ENCODE peak calls at places on chromosomes 4 and X, in nine cellular contexts. Q is cardiac muscle cell, I is A549, M is body of pancreas, H is sigmoid colon, K is tibial nerve, Z is OCI-LY7, W is mammary epithelial cell, C is neural progenitor cell. Y is an unnamed sample.

GRCh38 chrX:1534321-1535168 is 2.4 kb downstream of the P2RY8 start:
- DNase-seq in Q (no peak), I (no peak), M (no peak), H (no peak), K (no peak), Z (peak), W (no peak), C (peak), Y (no peak)

GRCh38 chrX:5726246-5726645 is 502.4 kb downstream of the NLGN4X start:
- DNase-seq in Q (no peak), I (no peak), M (peak), H (no peak), K (peak), Z (no peak), W (peak), C (no peak), Y (no peak)

GRCh38 chr4:122798101-122798500 is 28.5 kb upstream of the FGF2 start:
- DNase-seq in Q (no peak), I (peak), M (peak), H (peak), K (peak), Z (no peak), W (peak), C (peak), Y (peak)

GRCh38 chrX:20515841-20516461 is 249.2 kb upstream of the RPS6KA3 start:
- DNase-seq in Q (peak), I (peak), M (peak), H (no peak), K (no peak), Z (no peak), W (peak), C (no peak), Y (peak)

GRCh38 chrX:47456080-47456479 is 26.9 kb downstream of the ZNF41 start:
- DNase-seq in Q (no peak), I (no peak), M (no peak), H (no peak), K (no peak), Z (no peak), W (no peak), C (no peak), Y (no peak)

GRCh38 chrX:71543316-71543715 is 10.4 kb downstream of the OGT start:
- DNase-seq in Q (no peak), I (peak), M (peak), H (no peak), K (no peak), Z (no peak), W (peak), C (no peak), Y (peak)

GRCh38 chr4:88618782-88619485 is 26.7 kb downstream of the HERC3 start:
- DNase-seq in Q (no peak), I (no peak), M (no peak), H (no peak), K (no peak), Z (no peak), W (no peak), C (no peak), Y (no peak)

GRCh38 chr4:76639292-76639691 is 204.3 kb downstream of the SHROOM3 start:
- DNase-seq in Q (no peak), I (no peak), M (no peak), H (no peak), K (no peak), Z (no peak), W (peak), C (no peak), Y (peak)

GRCh38 chr4:107247738-107248137 is 211.6 kb upstream of the DKK2 start:
- DNase-seq in Q (no peak), I (no peak), M (no peak), H (peak), K (no peak), Z (no peak), W (no peak), C (no peak), Y (no peak)

GRCh38 chr4:28947374-28947773 is 1772.8 kb upstream of the PCDH7 start:
- DNase-seq in Q (no peak), I (no peak), M (no peak), H (no peak), K (no peak), Z (no peak), W (no peak), C (no peak), Y (no peak)

GRCh38 chrX:150227321-150227860 is 135.7 kb upstream of the MAMLD1 start:
- DNase-seq in Q (no peak), I (no peak), M (no peak), H (no peak), K (no peak), Z (no peak), W (no peak), C (no peak), Y (no peak)

GRCh38 chr4:133390198-133390855 is 241.2 kb downstream of the PCDH10 start:
- DNase-seq in Q (peak), I (no peak), M (no peak), H (peak), K (no peak), Z (no peak), W (peak), C (peak), Y (no peak)

GRCh38 chrX:108270280-108270679 is 167.9 kb downstream of the COL4A6 start:
- DNase-seq in Q (no peak), I (no peak), M (no peak), H (no peak), K (no peak), Z (no peak), W (peak), C (no peak), Y (peak)
- H3K27ac ChIP-seq in Q (no peak), I (no peak), M (no peak), H (no peak), K (no peak), Z (no peak), W (peak), C (no peak), Y (peak)

DNA sequence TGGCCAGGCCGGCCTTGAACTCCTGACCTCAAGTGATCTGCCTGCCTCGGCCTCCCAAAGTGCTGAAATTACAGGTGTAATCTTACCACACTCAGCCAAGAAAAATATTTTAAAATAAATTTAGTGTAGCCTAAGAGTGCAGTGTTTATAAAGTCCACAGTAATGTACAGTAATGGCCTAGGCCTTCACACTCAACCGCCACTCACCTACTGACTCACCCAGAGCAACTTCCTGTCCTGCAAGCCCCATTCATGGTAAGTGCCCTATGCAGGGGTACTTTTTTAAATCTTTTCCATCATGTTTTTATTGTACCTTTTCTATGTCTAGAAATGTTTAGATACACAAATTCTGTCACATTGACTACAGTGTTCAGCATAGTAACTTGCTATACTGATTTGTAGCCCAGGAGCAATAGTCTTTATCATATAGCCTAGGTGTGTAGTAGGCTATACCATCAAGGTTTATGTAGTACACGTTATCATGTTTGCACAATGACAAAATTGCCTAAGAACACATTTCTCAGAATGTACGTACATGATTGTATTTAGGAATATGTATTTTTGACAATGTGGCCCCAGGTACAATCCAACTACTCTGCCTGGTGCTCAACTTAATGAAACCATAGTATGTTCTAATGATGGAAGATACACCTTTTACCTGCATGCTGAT is 455.2 kb downstream of the PCDH7 start:
- DNase-seq in Q (no peak), I (no peak), M (no peak), H (no peak), K (no peak), Z (no peak), W (peak), C (no peak), Y (peak)
- TF ChIP-seq CTCF in Q (no peak), I (no peak), M (no peak), H (no peak), K (no peak), Z (no peak), W (no peak), C (no peak), Y (no peak)

DNA sequence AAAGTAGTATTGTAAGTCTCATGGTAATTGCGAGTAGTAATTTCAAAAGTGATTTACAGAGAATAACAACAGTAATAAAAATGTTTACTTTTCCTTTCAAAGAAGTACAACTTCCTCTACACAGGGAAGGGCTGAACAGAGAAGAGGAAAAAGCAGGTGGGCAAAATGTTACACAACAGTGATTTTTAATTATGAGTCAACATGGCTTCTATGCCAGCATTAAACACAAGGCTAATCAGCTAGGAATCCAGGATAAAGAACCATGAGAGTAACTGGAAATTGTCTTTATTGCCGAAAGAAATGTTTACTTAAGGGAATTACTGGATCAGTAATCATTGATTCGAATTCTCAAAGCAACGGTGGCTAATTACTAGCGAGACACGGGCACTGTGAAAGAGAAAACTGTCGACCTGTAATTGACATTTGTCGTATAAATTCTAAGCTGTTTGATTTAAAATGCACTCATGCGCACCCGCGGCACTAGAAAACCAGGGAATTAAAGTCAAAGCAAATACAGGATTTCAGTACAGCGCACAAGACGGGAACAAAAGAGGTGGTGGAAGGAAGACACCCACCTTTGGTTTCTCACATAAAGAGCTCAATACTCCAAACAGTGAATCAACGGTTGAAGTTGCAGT is 15.5 kb downstream of the UTP3 start:
- DNase-seq in Q (no peak), I (no peak), M (peak), H (no peak), K (peak), Z (peak), W (peak), C (peak), Y (peak)
- H3K27ac ChIP-seq in Q (peak), I (peak), M (peak), H (peak), K (peak), Z (peak), W (peak), C (peak), Y (peak)

GRCh38 chrX:54248309-54248708 is 65.3 kb upstream of the FAM120C start:
- DNase-seq in Q (peak), I (peak), M (peak), H (no peak), K (no peak), Z (peak), W (peak), C (no peak), Y (peak)
- TF ChIP-seq CTCF in Q (peak), I (peak), M (no peak), H (no peak), K (no peak), Z (peak), W (peak), C (peak), Y (peak)

DNA sequence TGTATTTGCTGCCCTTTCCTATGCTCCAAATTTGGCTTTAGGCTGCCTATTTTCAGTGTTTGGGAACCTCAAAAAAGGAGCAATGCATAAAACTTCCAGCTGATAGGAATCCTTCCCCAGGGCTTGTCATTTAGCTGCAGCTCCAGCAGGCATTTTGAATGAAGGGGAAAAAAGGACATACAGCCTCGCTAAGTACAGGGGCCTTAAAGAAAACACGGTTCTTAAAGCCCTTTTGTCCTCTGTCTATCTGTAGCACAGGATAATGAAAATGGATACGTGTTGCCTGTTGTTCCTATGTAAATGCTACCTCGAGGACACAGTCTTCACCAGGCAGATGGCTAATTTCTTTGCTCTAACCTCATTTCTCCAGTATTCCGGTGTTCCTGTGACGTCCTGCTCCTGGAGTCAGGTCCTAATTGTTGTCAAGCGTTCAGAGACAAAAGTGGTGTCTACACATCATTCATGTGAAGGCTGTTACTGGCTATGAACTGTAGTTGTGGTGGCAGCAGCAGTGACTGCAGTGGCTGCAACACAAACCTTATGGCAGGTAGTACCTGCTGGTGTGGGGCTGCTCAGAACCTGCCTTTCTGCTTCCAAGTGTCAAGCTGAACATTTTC is 117.4 kb downstream of the MGST2 start:
- DNase-seq in Q (no peak), I (no peak), M (no peak), H (no peak), K (no peak), Z (no peak), W (no peak), C (peak), Y (no peak)
- H3K27ac ChIP-seq in Q (peak), I (no peak), M (no peak), H (no peak), K (peak), Z (no peak), W (no peak), C (no peak), Y (no peak)

DNA sequence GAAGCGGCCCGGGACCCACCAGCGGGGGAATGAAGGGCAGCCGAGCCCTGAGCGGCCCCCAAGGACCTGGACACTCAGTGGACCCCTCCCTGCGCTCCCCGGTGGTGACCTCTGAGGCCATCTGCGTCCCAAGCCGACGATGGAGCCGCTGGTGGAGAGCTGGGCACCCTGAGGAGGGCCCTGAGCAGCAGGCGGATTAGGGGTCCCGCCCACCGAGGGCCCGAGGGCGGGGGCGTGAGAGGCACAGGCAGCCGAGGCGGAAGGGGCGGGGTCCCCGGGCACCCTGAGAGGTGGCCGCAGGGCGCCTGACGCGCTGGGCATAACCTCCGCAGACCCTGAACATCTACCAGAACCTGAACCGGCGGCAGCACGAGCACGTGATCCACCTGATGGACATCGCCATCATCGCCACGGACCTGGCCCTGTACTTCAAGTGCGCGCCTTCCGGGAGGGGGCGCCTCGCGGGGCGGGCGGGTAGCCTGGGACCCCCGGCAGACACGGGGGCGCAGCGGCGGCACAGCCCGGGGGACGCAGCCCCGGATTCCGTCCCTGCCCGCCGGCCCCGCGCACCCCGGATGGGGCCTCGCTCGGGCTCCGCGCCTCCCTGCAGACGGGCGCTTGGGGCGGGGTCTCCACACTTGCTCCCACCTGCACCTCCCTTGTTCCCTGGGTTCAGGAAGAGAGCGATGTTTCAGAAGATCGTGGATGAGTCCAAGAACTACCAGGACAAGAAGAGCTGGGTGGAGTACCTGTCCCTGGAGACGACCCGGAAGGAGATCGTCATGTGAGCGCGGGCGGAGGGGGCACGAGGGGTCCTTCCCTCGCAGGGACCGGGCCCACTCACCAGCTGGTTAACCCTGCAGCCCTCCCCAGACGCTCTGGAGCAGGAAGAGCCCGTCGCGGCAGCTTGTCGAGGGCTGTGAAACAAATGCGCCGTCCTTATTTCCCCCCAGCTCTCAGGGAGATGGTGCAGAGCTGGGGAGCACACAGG is 10.3 kb downstream of the ATP5ME start:
- DNase-seq in Q (peak), I (no peak), M (peak), H (peak), K (no peak), Z (no peak), W (no peak), C (peak), Y (no peak)
- TF ChIP-seq CTCF in Q (peak), I (no peak), M (no peak), H (no peak), K (no peak), Z (no peak), W (no peak), C (peak), Y (no peak)